ENCODE peak calls at places on chromosomes 4 and X, in ten cellular contexts. One of them, this sample, is unnamed.

GRCh38 chrX:155263854-155264628 is at the start of gene RAB39B:
- DNase-seq in transverse colon: peak; percentile 38
- DNase-seq in stomach: peak; percentile 43
- DNase-seq in SK-N-SH: peak; percentile 74
- DNase-seq in suprapubic skin: no peak
- DNase-seq in upper lobe of left lung: peak; percentile 86
- DNase-seq in H1: peak; percentile 34
- DNase-seq in GM23338: peak; percentile 80
- DNase-seq in endothelial cell of umbilical vein: peak; percentile 9
- DNase-seq in Panc1: peak; percentile 46
- DNase-seq in this sample: peak; percentile 68

GRCh38 chrX:39869846-39870601 is 227.7 kb downstream of the BCOR start:
- DNase-seq in H1: no peak
- DNase-seq in suprapubic skin: no peak
- DNase-seq in stomach: no peak
- DNase-seq in upper lobe of left lung: no peak
- DNase-seq in GM23338: no peak
- DNase-seq in Panc1: no peak
- DNase-seq in endothelial cell of umbilical vein: peak; percentile 20
- DNase-seq in SK-N-SH: no peak
- DNase-seq in transverse colon: peak; percentile 26
- DNase-seq in this sample: no peak

GRCh38 chr4:183261953-183262775 is 57.9 kb downstream of the CLDN22 start:
- DNase-seq in Panc1: no peak
- DNase-seq in GM23338: peak; percentile 91
- DNase-seq in SK-N-SH: peak; percentile 72
- DNase-seq in upper lobe of left lung: no peak
- DNase-seq in H1: peak; percentile 38
- DNase-seq in suprapubic skin: peak; percentile 83
- DNase-seq in endothelial cell of umbilical vein: peak; percentile 74
- DNase-seq in stomach: peak; percentile 88
- DNase-seq in transverse colon: peak; percentile 88
- DNase-seq in this sample: peak; percentile 89

GRCh38 chr4:137749466-137749865 is 217.2 kb upstream of the PCDH18 start:
- DNase-seq in SK-N-SH: no peak
- DNase-seq in endothelial cell of umbilical vein: peak; percentile 9
- DNase-seq in H1: no peak
- DNase-seq in stomach: no peak
- DNase-seq in suprapubic skin: no peak
- DNase-seq in transverse colon: no peak
- DNase-seq in upper lobe of left lung: no peak
- DNase-seq in GM23338: no peak
- DNase-seq in Panc1: no peak
- DNase-seq in this sample: no peak

GRCh38 chr4:10461091-10461849 is 4.0 kb upstream of the ZNF518B start:
- DNase-seq in transverse colon: peak; percentile 57
- DNase-seq in GM23338: peak; percentile 77
- DNase-seq in SK-N-SH: peak; percentile 92
- DNase-seq in stomach: peak; percentile 62
- DNase-seq in Panc1: peak; percentile 7
- DNase-seq in H1: no peak
- DNase-seq in endothelial cell of umbilical vein: peak; percentile 67
- DNase-seq in suprapubic skin: no peak
- DNase-seq in upper lobe of left lung: peak; percentile 95
- DNase-seq in this sample: no peak

GRCh38 chr4:55926610-55927009 is 22.1 kb upstream of the CEP135 start:
- DNase-seq in H1: no peak
- DNase-seq in suprapubic skin: no peak
- DNase-seq in endothelial cell of umbilical vein: no peak
- DNase-seq in upper lobe of left lung: no peak
- DNase-seq in GM23338: no peak
- DNase-seq in Panc1: no peak
- DNase-seq in transverse colon: no peak
- DNase-seq in SK-N-SH: no peak
- DNase-seq in stomach: no peak
- DNase-seq in this sample: no peak

GRCh38 chr4:165312506-165312905 is 15.0 kb upstream of the MSMO1 start:
- DNase-seq in upper lobe of left lung: no peak
- DNase-seq in endothelial cell of umbilical vein: peak; percentile 47
- DNase-seq in suprapubic skin: no peak
- DNase-seq in SK-N-SH: no peak
- DNase-seq in transverse colon: no peak
- DNase-seq in Panc1: no peak
- DNase-seq in GM23338: no peak
- DNase-seq in stomach: no peak
- DNase-seq in H1: no peak
- DNase-seq in this sample: no peak

GRCh38 chrX:145405012-145405411 is 157.7 kb downstream of the SPANXN1 start:
- DNase-seq in Panc1: peak; percentile 38
- DNase-seq in stomach: no peak
- DNase-seq in GM23338: peak; percentile 36
- DNase-seq in endothelial cell of umbilical vein: peak; percentile 1
- DNase-seq in suprapubic skin: no peak
- DNase-seq in transverse colon: no peak
- DNase-seq in SK-N-SH: peak; percentile 29
- DNase-seq in upper lobe of left lung: no peak
- DNase-seq in H1: no peak
- DNase-seq in this sample: no peak

GRCh38 chrX:133681897-133682296 is 266.6 kb upstream of the GPC4 start:
- DNase-seq in stomach: no peak
- DNase-seq in H1: no peak
- DNase-seq in suprapubic skin: no peak
- DNase-seq in transverse colon: no peak
- DNase-seq in GM23338: no peak
- DNase-seq in SK-N-SH: no peak
- DNase-seq in Panc1: no peak
- DNase-seq in upper lobe of left lung: no peak
- DNase-seq in endothelial cell of umbilical vein: no peak
- DNase-seq in this sample: no peak

GRCh38 chrX:118508221-118508620 is 12.6 kb downstream of the DOCK11 start:
- DNase-seq in endothelial cell of umbilical vein: no peak
- DNase-seq in transverse colon: no peak
- DNase-seq in stomach: no peak
- DNase-seq in H1: no peak
- DNase-seq in SK-N-SH: no peak
- DNase-seq in Panc1: no peak
- DNase-seq in GM23338: no peak
- DNase-seq in suprapubic skin: no peak
- DNase-seq in upper lobe of left lung: no peak
- DNase-seq in this sample: no peak
- H3K4me1 ChIP-seq in endothelial cell of umbilical vein: no peaks in the 10 kb centered on the region
- H3K4me1 ChIP-seq in transverse colon: no peaks in the 10 kb centered on the region
- H3K4me1 ChIP-seq in stomach: peaks cover 25% of the 10 kb centered on the region
- H3K4me1 ChIP-seq in H1: no peaks in the 10 kb centered on the region
- H3K4me1 ChIP-seq in SK-N-SH: no peaks in the 10 kb centered on the region
- H3K4me1 ChIP-seq in Panc1: no peaks in the 10 kb centered on the region
- H3K4me1 ChIP-seq in GM23338: peaks cover 4% of the 10 kb centered on the region
- H3K4me1 ChIP-seq in suprapubic skin: peaks cover 5% of the 10 kb centered on the region
- H3K4me1 ChIP-seq in upper lobe of left lung: no peaks in the 10 kb centered on the region
- H3K4me1 ChIP-seq in this sample: peaks cover 21% of the 10 kb centered on the region

GRCh38 chr4:122328893-122329292 is 49.9 kb upstream of the ADAD1 start:
- DNase-seq in Panc1: no peak
- DNase-seq in upper lobe of left lung: no peak
- DNase-seq in SK-N-SH: no peak
- DNase-seq in stomach: no peak
- DNase-seq in endothelial cell of umbilical vein: no peak
- DNase-seq in H1: no peak
- DNase-seq in GM23338: no peak
- DNase-seq in suprapubic skin: no peak
- DNase-seq in transverse colon: no peak
- DNase-seq in this sample: no peak

GRCh38 chr4:122326908-122327307 is 51.9 kb upstream of the ADAD1 start:
- DNase-seq in GM23338: no peak
- DNase-seq in Panc1: no peak
- DNase-seq in stomach: no peak
- DNase-seq in H1: no peak
- DNase-seq in SK-N-SH: no peak
- DNase-seq in upper lobe of left lung: no peak
- DNase-seq in suprapubic skin: no peak
- DNase-seq in endothelial cell of umbilical vein: no peak
- DNase-seq in transverse colon: no peak
- DNase-seq in this sample: no peak

GRCh38 chr4:122334828-122335227 is 44.0 kb upstream of the ADAD1 start:
- DNase-seq in GM23338: no peak
- DNase-seq in H1: no peak
- DNase-seq in SK-N-SH: no peak
- DNase-seq in Panc1: no peak
- DNase-seq in suprapubic skin: no peak
- DNase-seq in transverse colon: no peak
- DNase-seq in endothelial cell of umbilical vein: no peak
- DNase-seq in upper lobe of left lung: no peak
- DNase-seq in stomach: no peak
- DNase-seq in this sample: no peak

GRCh38 chr4:122329876-122330595 is 48.8 kb upstream of the ADAD1 start:
- DNase-seq in upper lobe of left lung: no peak
- DNase-seq in endothelial cell of umbilical vein: no peak
- DNase-seq in H1: no peak
- DNase-seq in Panc1: no peak
- DNase-seq in SK-N-SH: no peak
- DNase-seq in suprapubic skin: no peak
- DNase-seq in transverse colon: no peak
- DNase-seq in GM23338: no peak
- DNase-seq in stomach: no peak
- DNase-seq in this sample: no peak

DNA sequence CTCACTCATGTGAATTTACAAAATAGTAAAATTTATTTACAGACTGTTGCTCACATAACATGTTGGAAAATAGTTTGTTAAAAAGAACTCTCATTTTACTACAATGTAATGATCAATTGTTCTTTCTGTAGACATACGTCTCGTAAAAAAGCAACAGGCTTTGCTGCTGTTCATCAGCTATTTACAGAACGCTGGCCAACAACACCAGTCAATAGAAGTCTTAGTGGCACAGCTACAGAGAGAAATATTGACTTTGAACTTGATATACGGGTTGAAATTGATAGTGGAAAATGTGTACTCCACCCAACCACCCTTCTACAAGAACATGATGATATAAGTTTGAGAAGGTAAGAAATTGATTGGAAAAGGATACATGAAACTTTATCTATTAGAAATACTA is 47.6 kb upstream of the ADAD1 start:
- DNase-seq in transverse colon: no peak
- DNase-seq in H1: no peak
- DNase-seq in upper lobe of left lung: no peak
- DNase-seq in SK-N-SH: no peak
- DNase-seq in suprapubic skin: no peak
- DNase-seq in GM23338: no peak
- DNase-seq in stomach: no peak
- DNase-seq in endothelial cell of umbilical vein: no peak
- DNase-seq in Panc1: no peak
- DNase-seq in this sample: no peak
- TF ChIP-seq POLR2AphosphoS5 in transverse colon: no peak
- TF ChIP-seq POLR2AphosphoS5 in H1: no peak
- TF ChIP-seq POLR2AphosphoS5 in upper lobe of left lung: no peak
- TF ChIP-seq POLR2AphosphoS5 in SK-N-SH: no peak
- TF ChIP-seq POLR2AphosphoS5 in suprapubic skin: no peak
- TF ChIP-seq POLR2AphosphoS5 in GM23338: no peak
- TF ChIP-seq POLR2AphosphoS5 in stomach: no peak
- TF ChIP-seq POLR2AphosphoS5 in endothelial cell of umbilical vein: no peak
- TF ChIP-seq POLR2AphosphoS5 in Panc1: no peak
- TF ChIP-seq POLR2AphosphoS5 in this sample: no peak

GRCh38 chrX:25810202-25810601 is 327.9 kb upstream of the MAGEB18 start:
- DNase-seq in SK-N-SH: no peak
- DNase-seq in suprapubic skin: no peak
- DNase-seq in endothelial cell of umbilical vein: peak; percentile 28
- DNase-seq in stomach: no peak
- DNase-seq in upper lobe of left lung: no peak
- DNase-seq in GM23338: no peak
- DNase-seq in H1: no peak
- DNase-seq in Panc1: no peak
- DNase-seq in transverse colon: no peak
- DNase-seq in this sample: no peak
- H3K4me1 ChIP-seq in SK-N-SH: no peaks in the 10 kb centered on the region
- H3K4me1 ChIP-seq in suprapubic skin: no peaks in the 10 kb centered on the region
- H3K4me1 ChIP-seq in endothelial cell of umbilical vein: no peaks in the 10 kb centered on the region
- H3K4me1 ChIP-seq in stomach: no peaks in the 10 kb centered on the region
- H3K4me1 ChIP-seq in upper lobe of left lung: no peaks in the 10 kb centered on the region
- H3K4me1 ChIP-seq in GM23338: no peaks in the 10 kb centered on the region
- H3K4me1 ChIP-seq in H1: no peaks in the 10 kb centered on the region
- H3K4me1 ChIP-seq in Panc1: no peaks in the 10 kb centered on the region
- H3K4me1 ChIP-seq in transverse colon: no peaks in the 10 kb centered on the region
- H3K4me1 ChIP-seq in this sample: no peaks in the 10 kb centered on the region

GRCh38 chr4:102760645-102761477 is at the start of gene MANBA:
- DNase-seq in endothelial cell of umbilical vein: peak; percentile 70
- DNase-seq in upper lobe of left lung: peak; percentile 97
- DNase-seq in Panc1: no peak
- DNase-seq in stomach: peak; percentile 86
- DNase-seq in SK-N-SH: peak; percentile 94
- DNase-seq in suprapubic skin: peak; percentile 85
- DNase-seq in transverse colon: peak; percentile 90
- DNase-seq in GM23338: peak; percentile 96
- DNase-seq in H1: peak; percentile 54
- DNase-seq in this sample: peak; percentile 90
- TF ChIP-seq POLR2AphosphoS5 in endothelial cell of umbilical vein: no peak
- TF ChIP-seq POLR2AphosphoS5 in upper lobe of left lung: peak; percentile 87
- TF ChIP-seq POLR2AphosphoS5 in Panc1: peak; percentile 28
- TF ChIP-seq POLR2AphosphoS5 in stomach: peak; percentile 79
- TF ChIP-seq POLR2AphosphoS5 in SK-N-SH: peak; percentile 80
- TF ChIP-seq POLR2AphosphoS5 in suprapubic skin: no peak
- TF ChIP-seq POLR2AphosphoS5 in transverse colon: peak; percentile 80
- TF ChIP-seq POLR2AphosphoS5 in GM23338: peak; percentile 91
- TF ChIP-seq POLR2AphosphoS5 in H1: peak; percentile 53
- TF ChIP-seq POLR2AphosphoS5 in this sample: peak; percentile 79

GRCh38 chr4:122636697-122637096 is 15.8 kb upstream of the IL21 start:
- DNase-seq in stomach: no peak
- DNase-seq in Panc1: no peak
- DNase-seq in H1: no peak
- DNase-seq in transverse colon: no peak
- DNase-seq in endothelial cell of umbilical vein: no peak
- DNase-seq in suprapubic skin: no peak
- DNase-seq in SK-N-SH: no peak
- DNase-seq in GM23338: no peak
- DNase-seq in upper lobe of left lung: no peak
- DNase-seq in this sample: no peak
- H3K4me1 ChIP-seq in stomach: no peaks in the 10 kb centered on the region
- H3K4me1 ChIP-seq in Panc1: no peaks in the 10 kb centered on the region
- H3K4me1 ChIP-seq in H1: no peaks in the 10 kb centered on the region
- H3K4me1 ChIP-seq in transverse colon: no peaks in the 10 kb centered on the region
- H3K4me1 ChIP-seq in endothelial cell of umbilical vein: no peaks in the 10 kb centered on the region
- H3K4me1 ChIP-seq in suprapubic skin: no peaks in the 10 kb centered on the region
- H3K4me1 ChIP-seq in SK-N-SH: no peaks in the 10 kb centered on the region
- H3K4me1 ChIP-seq in GM23338: peaks cover 13% of the 10 kb centered on the region
- H3K4me1 ChIP-seq in upper lobe of left lung: no peaks in the 10 kb centered on the region
- H3K4me1 ChIP-seq in this sample: no peaks in the 10 kb centered on the region